ENCODE peak calls at places on chromosomes 1 and 21, in seven cellular contexts. U is heart right ventricle; V is right cardiac atrium; Q is left lung; P is body of pancreas; Z is heart left ventricle; F is activated naive CD8-positive, alpha-beta T cell treated with anti-CD3 and anti-CD28 coated beads, Interleukin-2, amount 50 U/mL, for 24 hours. N is an unnamed sample.
A peak's percentile ranks its signal among the peaks of the same experiment; 100 is the strongest.

GRCh38 chr1:60103186-60103585 is 29.6 kb upstream of the C1orf87 start:
- ATAC-seq in U (no peak), V (no peak), Q (no peak), P (no peak), Z (no peak), F (no peak), N (no peak)

GRCh38 chr1:41020109-41020576 is 1.4 kb downstream of the SLFNL1 start:
- ATAC-seq in U (no peak), V (no peak), Q (peak; percentile 90), P (no peak), Z (peak; percentile 3), F (no peak), N (no peak)

GRCh38 chr1:231856426-231856825 is 229.8 kb downstream of the DISC1 start:
- ATAC-seq in U (no peak), V (no peak), Q (no peak), P (no peak), Z (no peak), F (no peak), N (no peak)

GRCh38 chr1:3661631-3662030 is 9.3 kb downstream of the TP73 start:
- ATAC-seq in U (no peak), V (no peak), Q (no peak), P (no peak), Z (no peak), F (no peak), N (no peak)

GRCh38 chr1:164637461-164638375 is 78.7 kb downstream of the PBX1 start:
- ATAC-seq in U (peak; percentile 58), V (peak; percentile 74), Q (peak; percentile 40), P (peak; percentile 81), Z (peak; percentile 63), F (no peak), N (peak; percentile 57)

GRCh38 chr1:150789396-150789795 is 18.7 kb downstream of the CTSK start:
- ATAC-seq in U (peak; percentile 25), V (no peak), Q (peak; percentile 64), P (no peak), Z (peak; percentile 45), F (no peak), N (peak; percentile 84)

GRCh38 chr1:171206956-171207355 is 21.9 kb downstream of the FMO2 start:
- ATAC-seq in U (no peak), V (peak; percentile 59), Q (no peak), P (no peak), Z (peak; percentile 47), F (no peak), N (no peak)

GRCh38 chr21:38691626-38692025 is 114.1 kb upstream of the ETS2 start:
- ATAC-seq in U (no peak), V (no peak), Q (no peak), P (no peak), Z (no peak), F (no peak), N (no peak)

GRCh38 chr1:45892068-45892785 is 88.8 kb downstream of the MAST2 start:
- ATAC-seq in U (peak; percentile 85), V (peak; percentile 64), Q (peak; percentile 89), P (peak; percentile 95), Z (peak; percentile 89), F (no peak), N (no peak)

GRCh38 chr1:56830052-56830451 is 10.8 kb upstream of the FYB2 start:
- ATAC-seq in U (no peak), V (no peak), Q (no peak), P (no peak), Z (no peak), F (no peak), N (no peak)

GRCh38 chr1:117674521-117675400 is 68.9 kb downstream of the TENT5C start:
- ATAC-seq in U (no peak), V (no peak), Q (peak; percentile 33), P (peak; percentile 55), Z (no peak), F (peak; percentile 41), N (peak; percentile 35)

N was measured in esophagus mucosa.